ENCODE peak calls at places on chromosomes 1 and 21, in six cellular contexts. One of them, this sample, is unnamed.

GRCh38 chr1:184517130-184517529 is 130.3 kb downstream of the C1orf21 start:
- DNase-seq in A549: no peak
- DNase-seq in fibroblast of lung: no peak
- DNase-seq in psoas muscle: no peak
- DNase-seq in AG04450: no peak
- DNase-seq in fibroblast of villous mesenchyme: no peak
- DNase-seq in this sample: no peak

GRCh38 chr1:240399381-240399780 is 212.6 kb downstream of the GREM2 start:
- DNase-seq in A549: no peak
- DNase-seq in fibroblast of lung: peak
- DNase-seq in psoas muscle: no peak
- DNase-seq in AG04450: peak
- DNase-seq in fibroblast of villous mesenchyme: peak
- DNase-seq in this sample: peak

GRCh38 chr21:35172231-35172630 is 123.1 kb upstream of the RUNX1 start:
- DNase-seq in A549: no peak
- DNase-seq in fibroblast of lung: no peak
- DNase-seq in psoas muscle: no peak
- DNase-seq in AG04450: no peak
- DNase-seq in fibroblast of villous mesenchyme: no peak
- DNase-seq in this sample: no peak

GRCh38 chr1:209688746-209689234 is 13.6 kb downstream of the G0S2 start:
- DNase-seq in A549: peak
- DNase-seq in fibroblast of lung: peak
- DNase-seq in psoas muscle: no peak
- DNase-seq in AG04450: peak
- DNase-seq in fibroblast of villous mesenchyme: peak
- DNase-seq in this sample: no peak

GRCh38 chr1:95084317-95085176 is 11.8 kb upstream of the ALG14 start:
- DNase-seq in A549: peak
- DNase-seq in fibroblast of lung: peak
- DNase-seq in psoas muscle: no peak
- DNase-seq in AG04450: no peak
- DNase-seq in fibroblast of villous mesenchyme: peak
- DNase-seq in this sample: no peak

GRCh38 chr21:46622226-46622625 is 13.2 kb upstream of the PRMT2 start:
- DNase-seq in A549: no peak
- DNase-seq in fibroblast of lung: no peak
- DNase-seq in psoas muscle: peak
- DNase-seq in AG04450: no peak
- DNase-seq in fibroblast of villous mesenchyme: no peak
- DNase-seq in this sample: no peak

GRCh38 chr1:162627662-162628296 is 4.5 kb upstream of the DDR2 start:
- DNase-seq in A549: peak
- DNase-seq in fibroblast of lung: peak
- DNase-seq in psoas muscle: no peak
- DNase-seq in AG04450: no peak
- DNase-seq in fibroblast of villous mesenchyme: peak
- DNase-seq in this sample: no peak

GRCh38 chr1:59926381-59927243 is at the start of gene CYP2J2:
- DNase-seq in A549: peak
- DNase-seq in fibroblast of lung: peak
- DNase-seq in psoas muscle: peak
- DNase-seq in AG04450: no peak
- DNase-seq in fibroblast of villous mesenchyme: peak
- DNase-seq in this sample: no peak

GRCh38 chr1:65812065-65812464 is 19.4 kb downstream of the PDE4B start:
- DNase-seq in A549: no peak
- DNase-seq in fibroblast of lung: peak
- DNase-seq in psoas muscle: no peak
- DNase-seq in AG04450: peak
- DNase-seq in fibroblast of villous mesenchyme: peak
- DNase-seq in this sample: peak

GRCh38 chr1:98749152-98749756 is 87.7 kb downstream of the SNX7 start:
- DNase-seq in A549: no peak
- DNase-seq in fibroblast of lung: peak
- DNase-seq in psoas muscle: no peak
- DNase-seq in AG04450: no peak
- DNase-seq in fibroblast of villous mesenchyme: peak
- DNase-seq in this sample: no peak

GRCh38 chr1:204286323-204286714 is 72.5 kb upstream of the GOLT1A start:
- DNase-seq in A549: no peak
- DNase-seq in fibroblast of lung: no peak
- DNase-seq in psoas muscle: no peak
- DNase-seq in AG04450: no peak
- DNase-seq in fibroblast of villous mesenchyme: no peak
- DNase-seq in this sample: no peak
- H3K4me3 ChIP-seq in A549: peak
- H3K4me3 ChIP-seq in fibroblast of lung: no peak
- H3K4me3 ChIP-seq in psoas muscle: no peak
- H3K4me3 ChIP-seq in AG04450: no peak
- H3K4me3 ChIP-seq in fibroblast of villous mesenchyme: no peak
- H3K4me3 ChIP-seq in this sample: no peak

GRCh38 chr1:82395450-82395849 is 594.7 kb downstream of the ADGRL2 start:
- DNase-seq in A549: no peak
- DNase-seq in fibroblast of lung: no peak
- DNase-seq in psoas muscle: no peak
- DNase-seq in AG04450: no peak
- DNase-seq in fibroblast of villous mesenchyme: no peak
- DNase-seq in this sample: no peak
- H3K4me3 ChIP-seq in A549: no peak
- H3K4me3 ChIP-seq in fibroblast of lung: no peak
- H3K4me3 ChIP-seq in psoas muscle: no peak
- H3K4me3 ChIP-seq in AG04450: no peak
- H3K4me3 ChIP-seq in fibroblast of villous mesenchyme: no peak
- H3K4me3 ChIP-seq in this sample: no peak

GRCh38 chr1:54486864-54487263 is 61.2 kb upstream of the ACOT11 start:
- DNase-seq in A549: no peak
- DNase-seq in fibroblast of lung: no peak
- DNase-seq in psoas muscle: no peak
- DNase-seq in AG04450: no peak
- DNase-seq in fibroblast of villous mesenchyme: no peak
- DNase-seq in this sample: no peak
- H3K4me3 ChIP-seq in A549: no peak
- H3K4me3 ChIP-seq in fibroblast of lung: no peak
- H3K4me3 ChIP-seq in psoas muscle: peak
- H3K4me3 ChIP-seq in AG04450: no peak
- H3K4me3 ChIP-seq in fibroblast of villous mesenchyme: no peak
- H3K4me3 ChIP-seq in this sample: no peak

GRCh38 chr21:37241426-37241825 is 25.7 kb downstream of the VPS26C start:
- DNase-seq in A549: no peak
- DNase-seq in fibroblast of lung: no peak
- DNase-seq in psoas muscle: no peak
- DNase-seq in AG04450: no peak
- DNase-seq in fibroblast of villous mesenchyme: no peak
- DNase-seq in this sample: no peak

GRCh38 chr21:37243961-37244360 is 23.2 kb downstream of the VPS26C start:
- DNase-seq in A549: no peak
- DNase-seq in fibroblast of lung: no peak
- DNase-seq in psoas muscle: no peak
- DNase-seq in AG04450: no peak
- DNase-seq in fibroblast of villous mesenchyme: no peak
- DNase-seq in this sample: no peak

GRCh38 chr21:37248298-37248697 is 18.8 kb downstream of the VPS26C start:
- DNase-seq in A549: no peak
- DNase-seq in fibroblast of lung: no peak
- DNase-seq in psoas muscle: no peak
- DNase-seq in AG04450: no peak
- DNase-seq in fibroblast of villous mesenchyme: no peak
- DNase-seq in this sample: no peak

GRCh38 chr21:37244506-37245083 is 22.5 kb downstream of the VPS26C start:
- DNase-seq in A549: no peak
- DNase-seq in fibroblast of lung: no peak
- DNase-seq in psoas muscle: no peak
- DNase-seq in AG04450: no peak
- DNase-seq in fibroblast of villous mesenchyme: no peak
- DNase-seq in this sample: no peak

GRCh38 chr21:37245151-37245550 is 22.0 kb downstream of the VPS26C start:
- DNase-seq in A549: no peak
- DNase-seq in fibroblast of lung: no peak
- DNase-seq in psoas muscle: no peak
- DNase-seq in AG04450: no peak
- DNase-seq in fibroblast of villous mesenchyme: no peak
- DNase-seq in this sample: no peak
- H3K4me3 ChIP-seq in A549: no peak
- H3K4me3 ChIP-seq in fibroblast of lung: no peak
- H3K4me3 ChIP-seq in psoas muscle: no peak
- H3K4me3 ChIP-seq in AG04450: no peak
- H3K4me3 ChIP-seq in fibroblast of villous mesenchyme: no peak
- H3K4me3 ChIP-seq in this sample: no peak